ENCODE peak calls at places on chromosomes 5 and 9, in nine cellular contexts. N is D721Med; D is erythroblast; U is stimulated activated CD4-positive, alpha-beta T cell treated with anti-CD3 and anti-CD28 coated beads, Interleukin-4, amount 100 ng/mL, for 1 hour; I is activated CD4-positive, alpha-beta T cell treated with anti-CD3 and anti-CD28 coated beads for 24 hours; Y is fibroblast of lung; G is neural crest cell; T is NCI-H1436; F is NCI-H1092 treated with DMSO at 0.1 percent for 48 hours. A is an unnamed sample.
A peak's percentile ranks its signal among the peaks of the same experiment; 100 is the strongest.

GRCh38 chr9:108655818-108656217 is 200.0 kb downstream of the ACTL7B start:
- DNase-seq in I (no peak), Y (no peak), T (no peak), N (no peak), G (no peak), D (no peak), U (no peak), F (no peak), A (no peak)

GRCh38 chr5:15008911-15009310 is 137.3 kb upstream of the ANKH start:
- DNase-seq in I (no peak), Y (no peak), N (no peak), F (no peak), U (no peak), G (no peak), T (no peak), D (no peak), A (no peak)

GRCh38 chr9:113624721-113625120 is 161.2 kb downstream of the RGS3 start:
- DNase-seq in F (no peak), Y (no peak), N (no peak), G (no peak), U (no peak), D (no peak), I (no peak), T (no peak), A (no peak)

GRCh38 chr5:31982027-31982426 is 192.1 kb downstream of the GOLPH3 start:
- DNase-seq in U (no peak), T (no peak), G (no peak), N (no peak), Y (no peak), F (no peak), I (no peak), D (no peak), A (no peak)

GRCh38 chr5:2109566-2109965 is 226.8 kb upstream of the IRX4 start:
- DNase-seq in G (no peak), T (no peak), D (no peak), F (no peak), I (no peak), N (no peak), U (no peak), Y (peak; percentile 43), A (no peak)

GRCh38 chr5:97181856-97182545 is 1.0 kb downstream of the RIOK2 start:
- DNase-seq in T (no peak), U (no peak), N (no peak), Y (peak; percentile 14), I (no peak), F (no peak), D (peak; percentile 41), G (no peak), A (no peak)

GRCh38 chr9:108813951-108814601 is 41.7 kb downstream of the ACTL7B start:
- DNase-seq in T (peak; percentile 35), N (no peak), F (peak; percentile 22), G (no peak), D (no peak), I (no peak), U (no peak), Y (peak; percentile 38), A (peak; percentile 76)

GRCh38 chr5:144549580-144549979 is 378.9 kb downstream of the KCTD16 start:
- DNase-seq in T (no peak), U (no peak), Y (peak; percentile 98), D (no peak), F (peak; percentile 77), N (no peak), G (no peak), I (no peak), A (peak; percentile 93)

GRCh38 chr9:87596862-87597261 is 99.2 kb downstream of the DAPK1 start:
- DNase-seq in I (no peak), N (no peak), D (no peak), T (no peak), F (no peak), Y (peak; percentile 55), U (no peak), G (no peak), A (no peak)

GRCh38 chr5:78888580-78889187 is 96.4 kb downstream of the ARSB start:
- DNase-seq in T (no peak), U (no peak), D (peak; percentile 25), N (no peak), I (no peak), F (no peak), G (no peak), Y (no peak), A (no peak)

GRCh38 chr5:15489571-15490235 is 10.3 kb upstream of the FBXL7 start:
- DNase-seq in Y (no peak), I (no peak), N (no peak), T (no peak), F (no peak), D (no peak), U (no peak), G (no peak), A (no peak)

GRCh38 chr9:106758911-106759310 is 104.1 kb upstream of the ZNF462 start:
- DNase-seq in N (no peak), T (no peak), D (no peak), U (no peak), I (no peak), Y (no peak), G (no peak), F (no peak), A (no peak)

GRCh38 chr5:142422426-142422825 is 97.6 kb upstream of the SPRY4 start:
- DNase-seq in U (no peak), D (no peak), F (no peak), Y (peak; percentile 56), G (no peak), T (no peak), I (no peak), N (no peak), A (no peak)

A was measured in NCI-H345.